ENCODE peak calls at places on chromosomes 16 and 17, in nine cellular contexts. B is sigmoid colon, X is transverse colon, L is K562, P is stomach, U is suprapubic skin, I is H1, T is upper lobe of left lung, K is HepG2. J is an unnamed sample.

GRCh38 chr16:66248096-66248495 is 118.4 kb upstream of the CDH5 start:
- DNase-seq in B (peak), I (no peak), P (peak), L (no peak), T (no peak), K (no peak), U (peak), X (peak), J (no peak)

GRCh38 chr17:68623811-68624210 is 22.6 kb upstream of the FAM20A start:
- DNase-seq in P (no peak), B (no peak), T (no peak), I (no peak), L (no peak), U (no peak), K (no peak), X (no peak), J (no peak)

GRCh38 chr16:84738255-84739038 is 38.6 kb downstream of the USP10 start:
- DNase-seq in B (peak), K (peak), X (peak), I (peak), L (peak), U (no peak), P (peak), T (no peak), J (peak)

GRCh38 chr17:46862949-46863348 is 11.6 kb downstream of the WNT9B start:
- DNase-seq in P (no peak), B (no peak), I (peak), U (no peak), T (no peak), L (peak), K (no peak), X (no peak), J (no peak)

GRCh38 chr16:84194470-84195200 is 3.7 kb downstream of the ADAD2 start:
- DNase-seq in L (no peak), K (no peak), I (no peak), P (no peak), U (no peak), T (peak), X (no peak), B (no peak), J (no peak)

GRCh38 chr16:51409001-51409675 is 258.1 kb upstream of the SALL1 start:
- DNase-seq in I (no peak), T (no peak), X (no peak), U (no peak), L (no peak), P (no peak), B (no peak), K (no peak), J (no peak)

GRCh38 chr17:34626141-34626681 is 46.8 kb downstream of the TMEM132E start:
- DNase-seq in U (no peak), B (no peak), I (peak), X (no peak), L (no peak), P (no peak), T (peak), K (no peak), J (no peak)

GRCh38 chr17:19651461-19652238 is 3.1 kb downstream of the ALDH3A2 start:
- DNase-seq in B (no peak), K (no peak), L (no peak), X (no peak), U (no peak), I (no peak), P (no peak), T (no peak), J (peak)

GRCh38 chr17:39671651-39672521 is 3.6 kb downstream of the PNMT start:
- DNase-seq in T (no peak), B (no peak), I (peak), U (peak), L (peak), X (peak), K (peak), P (peak), J (no peak)

GRCh38 chr16:85697441-85697840 is 8.7 kb upstream of the GINS2 start:
- DNase-seq in K (no peak), B (no peak), X (no peak), U (no peak), P (no peak), L (no peak), T (no peak), I (no peak), J (no peak)

GRCh38 chr16:57061084-57061905 is 31.1 kb upstream of the CPNE2 start:
- DNase-seq in P (peak), L (no peak), B (peak), K (peak), T (peak), I (no peak), X (peak), U (peak), J (no peak)

GRCh38 chr17:54111576-54111975 is 288.8 kb downstream of the KIF2B start:
- DNase-seq in X (no peak), I (no peak), U (no peak), B (no peak), K (no peak), L (no peak), P (no peak), T (no peak), J (no peak)

GRCh38 chr16:66020061-66020460 is 346.4 kb upstream of the CDH5 start:
- DNase-seq in I (no peak), P (no peak), L (no peak), B (no peak), U (no peak), X (no peak), T (no peak), K (no peak), J (no peak)

GRCh38 chr16:50323335-50324011 is 45.3 kb downstream of the BRD7 start:
- DNase-seq in P (no peak), B (peak), K (peak), U (no peak), T (no peak), L (peak), I (no peak), X (no peak), J (no peak)

GRCh38 chr16:63447121-63447520 is 1410.9 kb upstream of the CDH8 start:
- DNase-seq in U (no peak), L (no peak), T (no peak), P (no peak), X (no peak), I (no peak), B (no peak), K (no peak), J (no peak)

GRCh38 chr17:64281962-64282752 is 19.1 kb upstream of the TEX2 start:
- DNase-seq in B (peak), L (peak), I (peak), T (no peak), P (peak), U (peak), X (peak), K (peak), J (no peak)

GRCh38 chr16:22375117-22375962 is 921 bp upstream of the CDR2 start:
- DNase-seq in B (no peak), T (no peak), I (no peak), P (no peak), X (no peak), L (no peak), K (peak), U (no peak), J (no peak)

GRCh38 chr16:74298104-74298503 is 1.5 kb downstream of the PSMD7 start:
- DNase-seq in L (no peak), P (no peak), T (no peak), U (no peak), K (no peak), I (no peak), B (no peak), X (no peak), J (no peak)

GRCh38 chr17:30267625-30268024 is 24.1 kb downstream of the BLMH start:
- DNase-seq in L (no peak), X (no peak), I (no peak), T (no peak), U (no peak), B (no peak), K (no peak), P (no peak), J (no peak)

GRCh38 chr17:7737601-7738000 is 20.1 kb downstream of the DNAH2 start:
- DNase-seq in P (no peak), X (no peak), I (no peak), L (no peak), K (no peak), T (no peak), B (peak), U (no peak), J (no peak)

GRCh38 chr17:80833952-80834895 is 157.4 kb upstream of the CHMP6 start:
- DNase-seq in U (peak), I (no peak), X (no peak), K (no peak), L (no peak), P (no peak), T (peak), B (peak), J (no peak)

GRCh38 chr17:56819431-56820145 is 14.1 kb downstream of the C17orf67 start:
- DNase-seq in X (peak), B (no peak), L (peak), U (peak), T (no peak), P (peak), I (peak), K (peak), J (no peak)

GRCh38 chr16:72847187-72848044 is 200.5 kb downstream of the ZFHX3 start:
- DNase-seq in L (peak), U (no peak), B (no peak), X (no peak), T (no peak), P (no peak), I (no peak), K (peak), J (no peak)

GRCh38 chr17:80770881-80771611 is 220.6 kb upstream of the CHMP6 start:
- DNase-seq in I (no peak), P (no peak), T (no peak), U (no peak), K (no peak), L (no peak), X (no peak), B (peak), J (no peak)

GRCh38 chr16:58011652-58012051 is 10.4 kb downstream of the USB1 start:
- DNase-seq in X (no peak), I (no peak), K (peak), U (no peak), T (no peak), B (no peak), L (no peak), P (no peak), J (no peak)

GRCh38 chr16:86080131-86080875 is 181.3 kb downstream of the IRF8 start:
- DNase-seq in P (no peak), T (no peak), K (no peak), L (no peak), B (peak), U (peak), I (no peak), X (no peak), J (no peak)

GRCh38 chr16:79062336-79062735 is 538.2 kb downstream of the MAF start:
- DNase-seq in U (no peak), L (no peak), X (no peak), T (no peak), K (no peak), P (no peak), B (no peak), I (no peak), J (no peak)

GRCh38 chr17:15655162-15655561 is 28.9 kb downstream of the TRIM16 start:
- DNase-seq in B (no peak), I (no peak), K (no peak), P (peak), X (no peak), U (no peak), T (no peak), L (no peak), J (no peak)

GRCh38 chr16:67305216-67306071 is 21.1 kb downstream of the KCTD19 start:
- DNase-seq in I (no peak), L (peak), P (no peak), X (no peak), B (no peak), U (peak), K (no peak), T (no peak), J (no peak)

GRCh38 chr17:27649929-27650328 is 18.9 kb downstream of the LGALS9 start:
- DNase-seq in L (no peak), X (no peak), K (no peak), U (no peak), I (no peak), T (peak), P (peak), B (peak), J (no peak)

DNA sequence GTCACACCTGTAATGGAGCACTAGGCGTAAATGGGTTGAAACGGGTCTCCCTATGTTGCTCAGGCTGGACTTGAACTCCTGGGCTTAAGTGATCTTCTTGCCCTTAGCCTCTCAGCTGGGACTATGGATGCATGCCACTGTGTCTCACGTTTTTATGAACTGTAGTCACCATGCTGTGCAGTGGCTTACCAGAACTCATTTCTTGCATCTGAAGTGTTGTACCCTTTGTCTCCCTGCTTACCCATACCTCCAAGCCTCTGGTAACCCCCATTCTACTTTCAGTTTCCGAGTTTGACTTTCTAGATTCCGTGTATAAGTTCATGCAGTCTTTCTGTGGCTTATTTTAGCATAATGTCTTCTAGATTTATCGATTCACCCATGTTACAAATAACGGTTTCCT is 7.7 kb downstream of the PYCARD start:
- DNase-seq in L (no peak), X (no peak), I (no peak), K (no peak), B (no peak), U (no peak), T (no peak), P (no peak), J (no peak)
- TF ChIP-seq POLR2AphosphoS5 in L (peak), X (no peak), I (peak), K (peak), B (no peak), U (no peak), T (no peak), P (no peak), J (no peak)

GRCh38 chr16:88442811-88443576 is 10.1 kb upstream of the ZFPM1 start:
- DNase-seq in T (peak), U (peak), P (peak), K (peak), X (peak), I (peak), L (peak), B (peak), J (no peak)

GRCh38 chr16:88440686-88441405 is 12.2 kb upstream of the ZFPM1 start:
- DNase-seq in L (no peak), K (no peak), P (no peak), X (no peak), B (no peak), I (no peak), T (peak), U (no peak), J (no peak)

GRCh38 chr16:88440111-88440510 is 13.0 kb upstream of the ZFPM1 start:
- DNase-seq in T (peak), I (no peak), L (no peak), K (no peak), X (no peak), B (no peak), P (no peak), U (no peak), J (no peak)

GRCh38 chr16:88441460-88441859 is 11.6 kb upstream of the ZFPM1 start:
- DNase-seq in B (no peak), L (no peak), P (no peak), X (no peak), T (peak), K (no peak), U (no peak), I (no peak), J (no peak)

GRCh38 chr16:88442435-88442810 is 10.7 kb upstream of the ZFPM1 start:
- DNase-seq in U (no peak), L (no peak), P (no peak), T (no peak), K (no peak), I (no peak), X (no peak), B (no peak), J (no peak)
- TF ChIP-seq EP300 in U (no peak), L (no peak), P (no peak), T (no peak), K (no peak), I (no peak), X (no peak), B (no peak), J (no peak)

DNA sequence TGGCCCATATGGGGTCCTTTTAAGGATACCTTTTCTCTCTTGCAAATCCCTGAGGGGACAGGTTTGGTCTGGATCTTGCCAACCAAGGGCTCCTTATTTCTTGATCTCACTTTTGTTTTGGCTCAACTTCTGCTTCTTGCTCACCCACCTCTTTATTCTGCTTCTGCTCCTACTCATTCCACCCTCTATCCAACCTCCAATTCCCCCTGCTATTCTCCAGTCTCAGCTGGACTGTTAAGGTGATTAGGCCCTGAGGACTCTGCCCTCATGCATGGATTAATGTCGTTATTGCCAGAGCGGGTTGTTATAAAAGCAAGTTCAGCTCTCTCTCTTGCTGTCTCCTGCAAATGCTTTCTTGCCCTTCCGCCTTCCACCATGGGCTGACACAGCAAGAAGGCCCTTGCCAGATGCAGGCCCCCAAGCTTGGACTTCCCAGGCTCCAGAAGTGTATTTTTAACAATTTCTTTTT is 29.7 kb downstream of the LAT start:
- DNase-seq in I (no peak), B (no peak), P (no peak), U (no peak), X (peak), T (no peak), L (no peak), K (no peak), J (no peak)
- TF ChIP-seq POLR2A in I (no peak), B (no peak), P (no peak), U (no peak), X (no peak), T (no peak), L (no peak), K (no peak), J (no peak)

GRCh38 chr16:8713635-8714097 is 39.2 kb downstream of the ABAT start:
- DNase-seq in B (no peak), K (no peak), P (no peak), I (no peak), L (no peak), T (no peak), U (no peak), X (no peak), J (no peak)
- TF ChIP-seq POLR2AphosphoS5 in B (no peak), K (no peak), P (no peak), I (no peak), L (no peak), T (no peak), U (no peak), X (no peak), J (no peak)

DNA sequence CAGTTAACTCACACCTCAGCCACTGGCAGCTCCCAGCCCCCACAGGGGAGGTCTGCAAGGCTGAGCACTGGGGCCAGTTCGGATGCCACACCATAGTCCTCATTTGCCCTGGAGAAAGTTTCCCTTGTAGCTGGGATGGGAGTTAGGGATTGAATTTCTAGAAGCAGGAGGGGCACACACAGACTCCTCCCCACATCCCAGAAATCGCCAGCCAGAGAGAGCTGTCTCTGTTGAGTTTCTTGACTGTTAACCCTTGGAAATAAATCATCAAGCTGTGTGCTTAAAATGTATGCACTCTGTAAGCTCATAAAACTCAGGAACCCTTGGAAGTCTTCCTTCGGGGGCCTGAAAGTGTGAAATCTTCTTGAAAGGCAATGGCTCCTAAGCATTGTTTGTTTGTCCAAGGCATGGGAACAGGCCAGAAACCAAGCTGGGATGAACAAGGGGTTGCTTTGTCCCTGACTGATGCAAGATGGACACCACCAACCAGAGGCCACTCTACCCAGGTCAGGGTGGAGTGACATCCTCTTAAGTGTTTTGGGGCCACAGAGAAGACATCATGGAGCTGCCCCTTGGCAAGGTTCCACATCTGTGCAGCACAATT is 394 bp upstream of the PRM3 start:
- DNase-seq in U (no peak), X (no peak), I (no peak), T (no peak), B (no peak), P (no peak), L (no peak), K (peak), J (no peak)
- TF ChIP-seq EP300 in U (no peak), X (no peak), I (no peak), T (no peak), B (no peak), P (no peak), L (no peak), K (peak), J (no peak)

DNA sequence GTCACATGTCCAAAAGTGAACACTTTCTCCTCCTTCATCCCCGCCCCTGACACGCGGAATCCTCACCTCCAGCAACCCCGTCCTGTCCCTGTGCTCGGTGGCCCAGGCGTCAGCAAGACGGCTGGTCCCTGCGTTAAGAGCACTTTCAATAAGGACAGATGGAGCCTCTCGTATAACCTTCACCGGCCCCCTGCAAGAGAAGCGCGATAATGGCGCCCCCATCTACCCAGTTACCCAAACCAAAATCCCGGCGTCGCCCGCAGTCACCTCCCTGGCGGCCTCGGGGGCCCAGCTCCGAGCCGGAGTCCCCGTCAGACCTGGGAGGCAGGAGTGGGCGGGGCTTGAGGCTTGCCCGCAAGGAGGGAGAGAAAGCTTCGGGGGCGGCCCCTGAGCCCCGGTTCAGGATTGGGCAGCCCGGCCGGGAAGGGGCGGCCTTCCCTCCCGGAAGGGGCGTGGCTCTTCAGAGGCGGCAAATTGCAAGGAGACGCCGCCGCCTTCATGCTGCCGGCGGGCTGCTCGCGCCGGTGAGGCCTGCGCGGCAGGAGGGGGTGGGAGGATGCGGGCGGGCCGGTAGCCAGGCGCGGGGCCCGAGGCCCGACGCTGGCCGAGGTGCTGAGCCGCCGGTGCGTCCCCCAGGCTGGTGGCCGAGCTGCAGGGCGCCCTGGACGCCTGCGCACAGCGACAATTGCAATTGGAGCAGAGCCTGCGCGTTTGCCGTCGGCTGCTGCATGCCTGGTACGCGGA is at the start of gene TEDC2:
- DNase-seq in K (peak), U (peak), T (peak), X (peak), L (peak), B (peak), P (peak), I (peak), J (peak)
- TF ChIP-seq POLR2A in K (peak), U (no peak), T (no peak), X (no peak), L (peak), B (no peak), P (no peak), I (no peak), J (no peak)

GRCh38 chr16:87765776-87766484 is at the start of gene KLHDC4:
- DNase-seq in U (peak), T (peak), I (peak), K (peak), X (peak), P (peak), L (peak), B (peak), J (peak)
- TF ChIP-seq POLR2AphosphoS5 in U (peak), T (peak), I (peak), K (peak), X (peak), P (peak), L (peak), B (peak), J (peak)

GRCh38 chr17:6677158-6677831 is 25.7 kb downstream of the C17orf100 start:
- DNase-seq in U (no peak), K (peak), P (peak), X (no peak), I (no peak), T (peak), L (no peak), B (no peak), J (no peak)
- TF ChIP-seq EP300 in U (no peak), K (no peak), P (no peak), X (no peak), I (no peak), T (no peak), L (no peak), B (no peak), J (no peak)

J was measured in esophagus muscularis mucosa.